ENCODE peak calls at places on chromosomes 4 and X, in four cellular contexts. T, M, V and D are unnamed samples.
A peak's percentile ranks its signal among the peaks of the same experiment; 100 is the strongest.

GRCh38 chr4:99808260-99808857 is 8.3 kb upstream of the DAPP1 start:
- DNase-seq in V (peak; percentile 61), T (no peak), M (peak; percentile 80), D (peak; percentile 27)

GRCh38 chrX:53317365-53318069 is 36.1 kb upstream of the IQSEC2 start:
- DNase-seq in T (no peak), V (peak; percentile 79), M (peak; percentile 65), D (peak; percentile 56)

GRCh38 chrX:283115-283845 is 2.1 kb downstream of the PLCXD1 start:
- DNase-seq in T (peak; percentile 86), M (peak; percentile 97), V (peak; percentile 77), D (peak; percentile 89)

GRCh38 chr4:139922625-139923024 is 231.4 kb downstream of the MAML3 start:
- DNase-seq in T (no peak), M (no peak), V (no peak), D (no peak)

GRCh38 chrX:148466292-148466691 is 34.1 kb upstream of the AFF2 start:
- DNase-seq in M (no peak), V (no peak), T (no peak), D (no peak)

GRCh38 chr4:16967722-16968121 is 69.3 kb upstream of the LDB2 start:
- DNase-seq in M (no peak), T (no peak), V (no peak), D (no peak)

GRCh38 chr4:89438102-89438831 is 130.7 kb upstream of the GPRIN3 start:
- DNase-seq in M (peak; percentile 54), V (peak; percentile 14), T (peak; percentile 9), D (peak; percentile 12)

GRCh38 chr4:155617312-155617711 is 49.3 kb upstream of the GUCY1A1 start:
- DNase-seq in T (no peak), V (no peak), M (no peak), D (no peak)

GRCh38 chrX:50814701-50815476 is 895 bp upstream of the SHROOM4 start:
- DNase-seq in V (no peak), M (no peak), T (no peak), D (no peak)

GRCh38 chrX:32877592-32877991 is 333.8 kb downstream of the DMD start:
- DNase-seq in V (no peak), T (no peak), M (no peak), D (no peak)

GRCh38 chrX:68183612-68184214 is 249.6 kb downstream of the OPHN1 start:
- DNase-seq in M (peak; percentile 4), T (no peak), V (peak; percentile 15), D (no peak)

GRCh38 chr4:108849611-108850406 is 87.0 kb upstream of the ETNPPL start:
- DNase-seq in V (no peak), T (peak; percentile 13), M (no peak), D (peak; percentile 2)

GRCh38 chrX:48468247-48468671 is 1.8 kb downstream of the SLC38A5 start:
- DNase-seq in T (no peak), V (peak; percentile 73), M (peak; percentile 62), D (peak; percentile 44)

GRCh38 chr4:139188648-139189416 is 11.8 kb upstream of the ELF2 start:
- DNase-seq in V (peak; percentile 38), M (peak; percentile 92), T (no peak), D (no peak)

GRCh38 chr4:5616331-5616950 is 91.9 kb downstream of the EVC2 start:
- DNase-seq in V (no peak), T (no peak), M (no peak), D (no peak)
- TF ChIP-seq SPI1 in V (no peak), T (no peak), M (no peak), D (no peak)

GRCh38 chrX:66544181-66544580 is 94.7 kb downstream of the EDA2R start:
- DNase-seq in T (no peak), M (no peak), V (no peak), D (no peak)
- TF ChIP-seq SPI1 in T (no peak), M (no peak), V (no peak), D (no peak)

DNA sequence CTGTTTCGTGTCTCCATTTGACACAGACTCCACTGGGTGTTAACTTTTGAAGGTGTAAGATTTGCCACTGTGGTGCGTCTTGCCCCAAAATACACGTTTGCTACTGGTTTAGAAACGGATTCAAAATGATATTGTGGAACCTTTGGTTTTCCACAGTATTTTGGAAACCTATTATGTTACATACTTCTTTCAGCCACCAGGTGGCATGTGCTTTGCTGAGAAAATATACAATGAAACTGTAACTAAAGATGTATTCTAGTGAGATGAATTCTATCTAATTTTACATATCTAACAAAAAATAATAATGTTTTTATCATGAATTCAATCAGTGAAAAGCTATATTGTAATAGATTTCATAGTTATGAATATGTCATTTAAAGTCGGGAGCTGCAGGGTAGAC is 28.4 kb upstream of the SLITRK4 start:
- DNase-seq in M (peak; percentile 3), V (peak; percentile 5), T (no peak), D (no peak)
- TF ChIP-seq SPI1 in M (no peak), V (no peak), T (no peak), D (no peak)

DNA sequence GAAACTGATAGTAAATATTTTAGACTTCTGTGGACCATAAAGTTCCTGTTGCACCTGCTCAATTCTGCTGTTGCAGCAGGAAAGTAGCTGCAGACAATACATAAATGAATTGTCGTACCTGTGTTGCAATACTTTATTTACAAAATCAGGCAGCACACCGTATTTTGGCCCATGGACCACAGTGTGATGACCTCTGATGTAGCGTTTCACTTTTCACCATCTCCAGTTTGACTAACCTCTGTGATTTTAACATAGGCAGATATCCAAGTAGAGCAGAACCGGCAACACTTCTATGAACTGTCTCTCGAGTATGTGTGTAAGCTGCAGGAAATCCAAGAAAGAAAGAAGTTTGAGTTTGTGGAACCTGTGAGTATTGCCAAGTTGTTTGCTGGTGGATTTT is 132.7 kb downstream of the ARHGAP10 start:
- DNase-seq in T (no peak), V (no peak), M (no peak), D (no peak)
- TF ChIP-seq SPI1 in T (no peak), V (no peak), M (no peak), D (no peak)

GRCh38 chrX:39450578-39450977 is 647.2 kb downstream of the BCOR start:
- DNase-seq in M (no peak), V (peak; percentile 77), T (no peak), D (no peak)

GRCh38 chrX:39456894-39457600 is 640.7 kb downstream of the BCOR start:
- DNase-seq in M (no peak), V (no peak), T (no peak), D (no peak)

GRCh38 chrX:39452404-39452803 is 645.4 kb downstream of the BCOR start:
- DNase-seq in V (no peak), T (no peak), M (no peak), D (no peak)

GRCh38 chrX:39451061-39451460 is 646.7 kb downstream of the BCOR start:
- DNase-seq in T (no peak), V (no peak), M (no peak), D (no peak)

DNA sequence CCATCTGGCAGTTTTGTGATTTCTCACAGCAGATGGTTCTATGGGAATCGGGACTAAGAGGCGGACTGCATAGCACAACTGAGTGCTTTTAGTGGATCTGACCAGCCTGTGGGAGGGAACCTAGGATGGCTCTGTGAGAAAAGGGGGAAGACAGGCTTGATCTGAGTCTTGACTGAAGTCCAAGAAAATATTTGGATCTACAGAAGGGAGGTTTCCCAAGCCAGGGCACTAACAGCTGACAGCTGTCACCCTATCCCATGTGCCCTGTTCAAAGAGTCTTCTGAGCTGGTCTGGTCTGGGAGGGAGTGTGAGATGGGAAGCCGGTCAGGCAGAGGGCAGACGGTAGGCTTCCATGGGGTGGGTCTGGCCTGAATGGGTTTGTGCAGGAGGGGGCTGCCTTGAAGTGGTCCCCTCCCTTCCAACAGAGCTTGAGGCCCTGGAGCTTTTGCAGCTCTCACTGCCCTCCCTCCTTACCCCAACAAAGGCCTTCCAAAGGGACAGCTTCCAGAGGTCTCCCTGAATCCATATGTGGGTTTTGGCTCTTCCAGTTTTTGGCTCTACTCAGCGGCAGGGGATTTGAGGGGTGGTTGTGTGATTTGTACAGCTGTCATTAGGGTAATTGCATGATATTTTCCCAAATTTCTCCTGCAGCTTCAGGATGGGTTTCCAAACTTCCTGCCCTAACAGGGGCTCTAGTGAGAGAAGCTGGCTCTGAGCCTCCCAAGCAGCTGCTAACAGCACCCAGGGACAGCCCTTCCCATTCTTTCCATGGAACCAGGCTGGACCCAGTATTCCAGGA is 643.7 kb downstream of the BCOR start:
- DNase-seq in V (no peak), T (no peak), M (no peak), D (no peak)
- TF ChIP-seq SPI1 in V (no peak), T (no peak), M (no peak), D (no peak)

GRCh38 chr4:174156239-174156826 is 127.1 kb downstream of the FBXO8 start:
- DNase-seq in V (peak; percentile 44), M (peak; percentile 4), T (peak; percentile 4), D (no peak)
- TF ChIP-seq SPI1 in V (no peak), M (no peak), T (no peak), D (no peak)